ENCODE peak calls at places on chromosomes 6 and 20, in five cellular contexts. M is ELR; J is HT-29; F is activated CD4-positive, alpha-beta T cell treated with anti-CD3 and anti-CD28 coated beads, Interleukin-2, amount 10 ng/mL, durations not matched to agents 24 days and 14 days; E is adrenal gland. K is an unnamed sample.

GRCh38 chr6:97778290-97779038 is 495.4 kb upstream of the MMS22L start:
- DNase-seq in F (no peak), E (no peak), J (no peak), M (no peak), K (no peak)

GRCh38 chr6:163387317-163387716 is 27.2 kb upstream of the QKI start:
- DNase-seq in M (no peak), E (no peak), J (no peak), F (no peak), K (no peak)

GRCh38 chr6:31300797-31301196 is 28.9 kb upstream of the HLA-C start:
- DNase-seq in E (no peak), M (no peak), F (no peak), J (no peak), K (no peak)

GRCh38 chr6:154370545-154370944 is 13.9 kb upstream of the IPCEF1 start:
- DNase-seq in J (peak), M (peak), E (peak), F (peak), K (peak)

GRCh38 chr20:63224272-63225081 is 8.5 kb upstream of the YTHDF1 start:
- DNase-seq in J (peak), E (peak), M (peak), F (no peak), K (no peak)

GRCh38 chr6:111597687-111598086 is 8.0 kb downstream of the TRAF3IP2 start:
- DNase-seq in J (no peak), M (no peak), E (no peak), F (no peak), K (no peak)

GRCh38 chr20:44072381-44072780 is 114.6 kb downstream of the JPH2 start:
- DNase-seq in F (no peak), E (no peak), J (no peak), M (no peak), K (no peak)

GRCh38 chr6:43186019-43186418 is 4.0 kb downstream of the CUL9 start:
- DNase-seq in E (no peak), M (no peak), F (no peak), J (no peak), K (no peak)

GRCh38 chr6:87154641-87155271 is 609 bp upstream of the ZNF292 start:
- DNase-seq in E (no peak), F (no peak), M (peak), J (peak), K (peak)

GRCh38 chr6:125066964-125067363 is 86.6 kb upstream of the TPD52L1 start:
- DNase-seq in J (peak), M (peak), E (no peak), F (peak), K (peak)

GRCh38 chr6:142945071-142945445 is at the start of gene HIVEP2:
- DNase-seq in J (peak), E (peak), M (peak), F (peak), K (no peak)

GRCh38 chr6:50021894-50022293 is at the start of gene DEFB110:
- DNase-seq in J (no peak), F (no peak), E (no peak), M (no peak), K (no peak)

GRCh38 chr6:13044390-13044789 is 283.9 kb downstream of the TBC1D7 start:
- DNase-seq in M (peak), F (no peak), J (peak), E (no peak), K (no peak)

GRCh38 chr6:101230866-101231265 is 162.6 kb upstream of the GRIK2 start:
- DNase-seq in F (no peak), J (no peak), M (no peak), E (no peak), K (no peak)

GRCh38 chr6:48068326-48069191 is 42.4 kb downstream of the PTCHD4 start:
- DNase-seq in F (no peak), J (no peak), E (no peak), M (peak), K (no peak)

GRCh38 chr6:158737710-158738615 is 81.2 kb downstream of the EZR start:
- DNase-seq in F (no peak), J (peak), E (peak), M (peak), K (no peak)

GRCh38 chr20:16472045-16472872 is 101.0 kb downstream of the KIF16B start:
- DNase-seq in M (peak), J (no peak), E (no peak), F (no peak), K (no peak)

GRCh38 chr20:38599410-38599882 is 2.2 kb upstream of the ARHGAP40 start:
- DNase-seq in F (no peak), M (peak), E (peak), J (peak), K (no peak)

GRCh38 chr6:112149719-112150263 is 62.4 kb downstream of the FAM229B start:
- DNase-seq in E (no peak), F (no peak), M (no peak), J (no peak), K (no peak)

GRCh38 chr6:57216235-57217101 is 5.6 kb downstream of the RAB23 start:
- DNase-seq in E (no peak), F (no peak), M (peak), J (no peak), K (peak)

GRCh38 chr6:69594405-69594804 is 202.4 kb downstream of the LMBRD1 start:
- DNase-seq in F (no peak), M (no peak), E (no peak), J (no peak), K (no peak)

GRCh38 chr6:126118058-126118759 is 131.9 kb downstream of the TRMT11 start:
- DNase-seq in M (no peak), F (no peak), E (no peak), J (no peak), K (no peak)

GRCh38 chr6:101640131-101640530 is 246.6 kb downstream of the GRIK2 start:
- DNase-seq in M (no peak), E (no peak), J (no peak), F (no peak), K (no peak)

GRCh38 chr6:13711726-13712484 is at the start of gene RANBP9:
- DNase-seq in J (peak), E (peak), F (peak), M (peak), K (peak)

GRCh38 chr6:138349891-138350290 is 27.8 kb upstream of the SMIM28 start:
- DNase-seq in E (no peak), J (no peak), F (no peak), M (no peak), K (no peak)

GRCh38 chr6:77987035-77987384 is 334.2 kb downstream of the MEI4 start:
- DNase-seq in J (no peak), M (no peak), E (no peak), F (no peak), K (no peak)

GRCh38 chr6:148064406-148065134 is 278.1 kb upstream of the SASH1 start:
- DNase-seq in J (peak), F (no peak), M (peak), E (no peak), K (no peak)